ENCODE peak calls at places on chromosomes 12 and 14, in five cellular contexts. O is HCT116, S is GM12878, E is HepG2, M is H1. A is an unnamed sample.

GRCh38 chr12:78209851-78210493 is 379.3 kb downstream of the NAV3 start:
- DNase-seq in S (no peak), M (no peak), E (no peak), O (no peak), A (no peak)

GRCh38 chr14:101444116-101444515 is 117.2 kb upstream of the DIO3 start:
- DNase-seq in E (no peak), S (no peak), O (no peak), M (no peak), A (peak; percentile 50)

GRCh38 chr14:70821916-70822705 is 12.8 kb upstream of the MAP3K9 start:
- DNase-seq in M (no peak), O (no peak), S (no peak), E (no peak), A (peak; percentile 79)

GRCh38 chr12:108335349-108336119 is 3.6 kb downstream of the CMKLR1 start:
- DNase-seq in O (no peak), S (peak; percentile 94), M (no peak), E (no peak), A (no peak)

GRCh38 chr14:95250936-95251335 is 68.8 kb downstream of the CLMN start:
- DNase-seq in S (no peak), E (no peak), O (no peak), M (no peak), A (no peak)

GRCh38 chr12:114395755-114396152 is 10.2 kb downstream of the TBX5 start:
- DNase-seq in M (no peak), E (no peak), O (no peak), S (no peak), A (no peak)

GRCh38 chr12:58419905-58420304 is 478.5 kb downstream of the ATP23 start:
- DNase-seq in E (no peak), S (no peak), M (no peak), O (no peak), A (no peak)

GRCh38 chr14:80390911-80391310 is 179.6 kb upstream of the DIO2 start:
- DNase-seq in E (no peak), S (no peak), O (no peak), M (peak; percentile 13), A (no peak)

GRCh38 chr12:133222211-133222610 is 13.5 kb downstream of the ANHX start:
- DNase-seq in E (no peak), M (no peak), S (no peak), O (no peak), A (no peak)

GRCh38 chr14:68981539-68981976 is 2.5 kb upstream of the ACTN1 start:
- DNase-seq in S (no peak), O (no peak), E (no peak), M (no peak), A (no peak)

GRCh38 chr14:76779221-76780057 is 18.2 kb downstream of the VASH1 start:
- DNase-seq in S (no peak), O (no peak), M (no peak), E (no peak), A (no peak)

GRCh38 chr14:72928872-72929271 is 2.6 kb downstream of the DCAF4 start:
- DNase-seq in E (no peak), M (no peak), O (no peak), S (no peak), A (no peak)

GRCh38 chr14:72924332-72924731 is 1.9 kb upstream of the DCAF4 start:
- DNase-seq in O (no peak), S (no peak), M (no peak), E (peak; percentile 43), A (no peak)

GRCh38 chr14:72925815-72926291 is 411 bp upstream of the DCAF4 start:
- DNase-seq in M (no peak), O (no peak), S (no peak), E (no peak), A (no peak)

GRCh38 chr14:72925171-72925759 is 999 bp upstream of the DCAF4 start:
- DNase-seq in O (no peak), E (peak; percentile 15), M (no peak), S (no peak), A (no peak)

GRCh38 chr14:72926292-72927028 is at the start of gene DCAF4:
- DNase-seq in O (peak; percentile 97), E (peak; percentile 98), S (peak; percentile 94), M (peak; percentile 90), A (peak; percentile 98)
- TF ChIP-seq POLR2A in O (peak; percentile 15), E (peak; percentile 87), S (peak; percentile 73), M (peak; percentile 59), A (no peak)

GRCh38 chr12:106114084-106115068 is 24.4 kb downstream of the NUAK1 start:
- DNase-seq in M (no peak), E (no peak), O (no peak), S (no peak), A (peak; percentile 37)
- H3K4me3 ChIP-seq in M (no peak overlapping the region), E (no peak overlapping the region), O (no peak overlapping the region), S (no peak overlapping the region), A (no peak overlapping the region)

GRCh38 chr12:50201987-50202521 is 34.9 kb upstream of the CERS5 start:
- DNase-seq in E (no peak), S (no peak), O (peak; percentile 81), M (no peak), A (no peak)
- TF ChIP-seq MAX in E (no peak), S (no peak), O (peak; percentile 71), M (no peak), A (no peak)

GRCh38 chr12:131133994-131134393 is 180.3 kb downstream of the ADGRD1 start:
- DNase-seq in E (no peak), O (no peak), M (no peak), S (no peak), A (no peak)
- TF ChIP-seq POLR2A in E (no peak), O (no peak), M (no peak), S (no peak), A (no peak)

GRCh38 chr14:91417983-91418386 is 365 bp upstream of the CCDC88C start:
- DNase-seq in O (peak; percentile 32), E (peak; percentile 39), S (no peak), M (no peak), A (peak; percentile 82)
- H3K4me3 ChIP-seq in O (no peak overlapping the region), E (peak overlapping the region; percentile 27), S (peak overlapping the region; percentile 43), M (peak overlapping the region; percentile 35), A (peak overlapping the region; percentile 55)

GRCh38 chr12:3442397-3442796 is 48.6 kb upstream of the PRMT8 start:
- DNase-seq in E (no peak), O (no peak), S (no peak), M (no peak), A (no peak)
- TF ChIP-seq MAX in E (no peak), O (no peak), S (no peak), M (no peak), A (no peak)

GRCh38 chr12:91327136-91327535 is 144.5 kb upstream of the DCN start:
- DNase-seq in M (no peak), E (no peak), O (no peak), S (no peak), A (no peak)
- TF ChIP-seq POLR2A in M (no peak), E (no peak), O (no peak), S (no peak), A (no peak)

GRCh38 chr12:12610711-12611110 is 965 bp upstream of the CREBL2 start:
- DNase-seq in O (no peak), M (no peak), S (no peak), E (no peak), A (no peak)
- H3K4me3 ChIP-seq in O (peak overlapping the region; percentile 82), M (no peak overlapping the region), S (no peak overlapping the region), E (peak overlapping the region; percentile 71), A (peak overlapping the region; percentile 88)

GRCh38 chr14:31894351-31894750 is 182.8 kb upstream of the ARHGAP5 start:
- DNase-seq in E (no peak), S (no peak), M (no peak), O (no peak), A (no peak)
- TF ChIP-seq MAX in E (no peak), S (no peak), M (no peak), O (no peak), A (no peak)

GRCh38 chr14:50531595-50532501 is 521 bp downstream of the MAP4K5 start:
- DNase-seq in S (no peak), M (peak; percentile 10), E (no peak), O (no peak), A (peak; percentile 68)
- TF ChIP-seq POLR2A in S (peak; percentile 75), M (peak; percentile 28), E (no peak), O (no peak), A (no peak)

A was measured in NB4.